ENCODE peak calls at places on chromosomes 6 and 20, in ten cellular contexts. H, N, R, X, Z, U, T, D, V and O are unnamed samples.
A peak's percentile ranks its signal among the peaks of the same experiment; 100 is the strongest.

GRCh38 chr20:11267762-11268335 is 594.0 kb upstream of the JAG1 start:
- DNase-seq in H (no peak), N (no peak), R (no peak), X (no peak), Z (no peak), U (no peak), T (no peak), D (no peak), V (peak; percentile 20), O (no peak)

GRCh38 chr6:67112120-67112519 is 1405.1 kb upstream of the EYS start:
- DNase-seq in H (no peak), N (no peak), R (no peak), X (no peak), Z (no peak), U (no peak), T (no peak), D (peak; percentile 24), V (peak; percentile 12), O (no peak)

GRCh38 chr6:136751478-136751956 is 40.8 kb downstream of the MAP3K5 start:
- DNase-seq in H (no peak), N (no peak), R (no peak), X (no peak), Z (no peak), U (peak; percentile 63), T (peak; percentile 54), D (no peak), V (no peak), O (no peak)

GRCh38 chr6:107114872-107115694 is at the start of gene BEND3:
- DNase-seq in H (no peak), N (no peak), R (peak; percentile 42), X (peak; percentile 29), Z (peak; percentile 40), U (peak; percentile 78), T (no peak), D (peak; percentile 81), V (no peak), O (no peak)

GRCh38 chr20:23141016-23141415 is 54.9 kb upstream of the CD93 start:
- DNase-seq in H (no peak), N (no peak), R (no peak), X (no peak), Z (no peak), U (no peak), T (no peak), D (no peak), V (no peak), O (no peak)

GRCh38 chr6:1622220-1622841 is 12.6 kb downstream of the FOXC1 start:
- DNase-seq in H (no peak), N (no peak), R (no peak), X (no peak), Z (no peak), U (peak; percentile 34), T (peak; percentile 84), D (no peak), V (no peak), O (no peak)

GRCh38 chr6:49668083-49668511 is 31.5 kb upstream of the RHAG start:
- DNase-seq in H (no peak), N (no peak), R (no peak), X (no peak), Z (no peak), U (no peak), T (no peak), D (no peak), V (no peak), O (no peak)

GRCh38 chr6:43493833-43494232 is 16.3 kb downstream of the LRRC73 start:
- DNase-seq in H (no peak), N (no peak), R (peak; percentile 55), X (no peak), Z (no peak), U (no peak), T (no peak), D (no peak), V (no peak), O (no peak)

GRCh38 chr6:30670760-30671527 is 1.9 kb downstream of the DHX16 start:
- DNase-seq in H (no peak), N (no peak), R (no peak), X (no peak), Z (no peak), U (no peak), T (no peak), D (peak; percentile 33), V (no peak), O (no peak)

GRCh38 chr6:142842423-142843261 is 102.3 kb downstream of the HIVEP2 start:
- DNase-seq in H (no peak), N (no peak), R (no peak), X (no peak), Z (no peak), U (peak; percentile 25), T (peak; percentile 38), D (no peak), V (peak; percentile 60), O (peak; percentile 84)

GRCh38 chr20:34052414-34052813 is 58.7 kb downstream of the RALY start:
- DNase-seq in H (no peak), N (no peak), R (no peak), X (no peak), Z (no peak), U (no peak), T (no peak), D (no peak), V (no peak), O (no peak)

GRCh38 chr20:24871429-24872213 is 77.4 kb upstream of the CST7 start:
- DNase-seq in H (no peak), N (no peak), R (no peak), X (no peak), Z (no peak), U (no peak), T (no peak), D (no peak), V (no peak), O (no peak)

GRCh38 chr20:25549866-25550477 is 35.4 kb downstream of the NINL start:
- DNase-seq in H (no peak), N (no peak), R (no peak), X (no peak), Z (no peak), U (no peak), T (peak; percentile 84), D (no peak), V (peak; percentile 72), O (no peak)

GRCh38 chr20:43459022-43459942 is 1.6 kb downstream of the SRSF6 start:
- DNase-seq in H (no peak), N (peak; percentile 24), R (no peak), X (peak; percentile 60), Z (no peak), U (no peak), T (peak; percentile 18), D (peak; percentile 34), V (peak; percentile 32), O (no peak)

DNA sequence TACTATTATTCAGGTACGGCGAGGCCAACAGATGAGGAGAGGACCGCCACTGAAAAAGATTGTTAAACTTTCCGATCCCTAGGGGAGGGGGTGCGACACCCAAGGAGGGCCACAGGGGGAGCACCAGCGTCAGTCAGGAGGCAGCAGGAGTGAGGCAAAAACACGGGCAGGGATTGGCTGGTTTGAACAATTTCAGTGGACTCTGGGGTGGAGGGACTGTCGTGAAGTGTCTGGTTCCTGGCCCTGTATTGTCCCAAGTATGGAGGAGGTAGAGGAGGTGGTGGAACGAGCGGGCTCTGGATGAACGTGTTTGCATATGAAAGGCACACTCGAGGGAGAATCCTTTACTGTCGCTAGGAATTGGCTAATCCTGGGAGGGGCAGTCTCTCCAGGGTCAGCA is 32.5 kb upstream of the MCUR1 start:
- DNase-seq in H (peak; percentile 35), N (no peak), R (no peak), X (peak; percentile 41), Z (no peak), U (no peak), T (no peak), D (peak; percentile 61), V (no peak), O (no peak)
- TF ChIP-seq CTCF in H (peak; percentile 46), N (no peak), R (no peak), X (no peak), Z (no peak), U (no peak), T (no peak), D (peak; percentile 58), V (no peak), O (no peak)

GRCh38 chr6:130749402-130749801 is 77.8 kb upstream of the SMLR1 start:
- DNase-seq in H (no peak), N (no peak), R (no peak), X (no peak), Z (no peak), U (no peak), T (no peak), D (peak; percentile 36), V (no peak), O (no peak)
- TF ChIP-seq CTCF in H (peak; percentile 27), N (no peak), R (no peak), X (no peak), Z (no peak), U (no peak), T (no peak), D (peak; percentile 37), V (no peak), O (peak; percentile 41)

DNA sequence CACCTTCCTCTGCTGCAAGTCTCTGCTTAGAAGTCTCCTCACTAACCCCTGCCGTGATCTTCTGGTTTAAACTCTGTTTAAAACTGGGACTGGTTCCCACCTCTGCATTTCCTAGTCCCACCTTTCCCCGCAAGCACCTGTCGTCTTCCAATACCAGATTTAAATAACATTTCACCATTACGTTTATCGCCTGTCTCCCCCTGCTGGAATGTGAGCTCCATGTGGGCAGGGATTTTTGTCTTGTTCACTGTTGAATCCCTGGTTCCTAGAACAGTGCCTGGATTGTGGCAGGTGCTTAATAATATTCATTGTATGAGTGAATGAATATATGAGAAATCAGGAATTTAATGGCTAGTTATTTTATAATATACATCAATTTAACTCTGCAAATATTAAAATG is 2.7 kb downstream of the GUCA1A start:
- DNase-seq in H (peak; percentile 19), N (no peak), R (no peak), X (no peak), Z (no peak), U (no peak), T (no peak), D (peak; percentile 33), V (no peak), O (no peak)
- TF ChIP-seq CTCF in H (peak; percentile 60), N (no peak), R (no peak), X (no peak), Z (peak; percentile 33), U (peak; percentile 2), T (peak; percentile 20), D (peak; percentile 48), V (peak; percentile 33), O (peak; percentile 64)

GRCh38 chr6:167441653-167442644 is 117.1 kb downstream of the TTLL2 start:
- DNase-seq in H (no peak), N (no peak), R (no peak), X (peak; percentile 26), Z (no peak), U (no peak), T (no peak), D (peak; percentile 93), V (no peak), O (no peak)

GRCh38 chr6:167448378-167448777 is 123.5 kb downstream of the TTLL2 start:
- DNase-seq in H (no peak), N (no peak), R (no peak), X (no peak), Z (no peak), U (no peak), T (no peak), D (no peak), V (no peak), O (no peak)

GRCh38 chr6:167444602-167445346 is 119.9 kb downstream of the TTLL2 start:
- DNase-seq in H (no peak), N (no peak), R (no peak), X (no peak), Z (no peak), U (no peak), T (no peak), D (no peak), V (no peak), O (no peak)

GRCh38 chr6:167443098-167443680 is 118.3 kb downstream of the TTLL2 start:
- DNase-seq in H (no peak), N (no peak), R (no peak), X (no peak), Z (no peak), U (no peak), T (no peak), D (peak; percentile 55), V (no peak), O (no peak)

GRCh38 chr6:167445568-167445967 is 120.7 kb downstream of the TTLL2 start:
- DNase-seq in H (no peak), N (no peak), R (no peak), X (no peak), Z (no peak), U (no peak), T (no peak), D (no peak), V (no peak), O (no peak)
- TF ChIP-seq CTCF in H (no peak), N (no peak), R (no peak), X (no peak), Z (no peak), U (no peak), T (no peak), D (no peak), V (no peak), O (no peak)